ENCODE peak calls at places on chromosome 12, in six cellular contexts. One of them, this sample, is unnamed.
A peak's percentile ranks its signal among the peaks of the same experiment; 100 is the strongest.

GRCh38 chr12:112892821-112893220 is 13.9 kb upstream of the OAS1 start:
- DNase-seq in psoas muscle: no peak
- DNase-seq in mucosa of descending colon: no peak
- DNase-seq in cardiac muscle cell: peak; percentile 5
- DNase-seq in lung: no peak
- DNase-seq in lower lobe of right lung: no peak
- DNase-seq in this sample: no peak

GRCh38 chr12:112762753-112763152 is 28.8 kb upstream of the RPH3A start:
- DNase-seq in lower lobe of right lung: no peak
- DNase-seq in psoas muscle: no peak
- DNase-seq in cardiac muscle cell: no peak
- DNase-seq in mucosa of descending colon: no peak
- DNase-seq in lung: no peak
- DNase-seq in this sample: no peak

GRCh38 chr12:93292731-93293566 is 84.8 kb upstream of the NUDT4 start:
- DNase-seq in mucosa of descending colon: no peak
- DNase-seq in cardiac muscle cell: no peak
- DNase-seq in lung: no peak
- DNase-seq in psoas muscle: no peak
- DNase-seq in lower lobe of right lung: no peak
- DNase-seq in this sample: no peak

GRCh38 chr12:120007272-120007671 is 18.2 kb downstream of the BICDL1 start:
- DNase-seq in cardiac muscle cell: no peak
- DNase-seq in lower lobe of right lung: no peak
- DNase-seq in lung: no peak
- DNase-seq in mucosa of descending colon: no peak
- DNase-seq in psoas muscle: no peak
- DNase-seq in this sample: peak; percentile 49

GRCh38 chr12:64175254-64175945 is 46.7 kb downstream of the KICS2 start:
- DNase-seq in cardiac muscle cell: no peak
- DNase-seq in lower lobe of right lung: no peak
- DNase-seq in mucosa of descending colon: no peak
- DNase-seq in lung: no peak
- DNase-seq in psoas muscle: no peak
- DNase-seq in this sample: no peak

GRCh38 chr12:47942327-47943230 is 20.8 kb upstream of the TMEM106C start:
- DNase-seq in lung: no peak
- DNase-seq in cardiac muscle cell: no peak
- DNase-seq in lower lobe of right lung: no peak
- DNase-seq in mucosa of descending colon: peak; percentile 58
- DNase-seq in psoas muscle: peak; percentile 58
- DNase-seq in this sample: peak; percentile 32

GRCh38 chr12:14256139-14256538 is 109.3 kb upstream of the ATF7IP start:
- DNase-seq in psoas muscle: no peak
- DNase-seq in cardiac muscle cell: no peak
- DNase-seq in lung: no peak
- DNase-seq in mucosa of descending colon: no peak
- DNase-seq in lower lobe of right lung: no peak
- DNase-seq in this sample: no peak

GRCh38 chr12:90183201-90183600 is 474.6 kb upstream of the ATP2B1 start:
- DNase-seq in cardiac muscle cell: no peak
- DNase-seq in lung: no peak
- DNase-seq in psoas muscle: no peak
- DNase-seq in mucosa of descending colon: no peak
- DNase-seq in lower lobe of right lung: no peak
- DNase-seq in this sample: no peak

GRCh38 chr12:66129934-66130266 is 650 bp downstream of the LLPH start:
- DNase-seq in lower lobe of right lung: no peak
- DNase-seq in cardiac muscle cell: no peak
- DNase-seq in psoas muscle: no peak
- DNase-seq in lung: no peak
- DNase-seq in mucosa of descending colon: no peak
- DNase-seq in this sample: no peak

GRCh38 chr12:19979584-19979983 is 388.8 kb upstream of the PDE3A start:
- DNase-seq in mucosa of descending colon: no peak
- DNase-seq in lower lobe of right lung: no peak
- DNase-seq in psoas muscle: no peak
- DNase-seq in lung: no peak
- DNase-seq in cardiac muscle cell: no peak
- DNase-seq in this sample: no peak

GRCh38 chr12:7292300-7292699 is 11.6 kb upstream of the ACSM4 start:
- DNase-seq in mucosa of descending colon: no peak
- DNase-seq in lower lobe of right lung: no peak
- DNase-seq in lung: no peak
- DNase-seq in cardiac muscle cell: no peak
- DNase-seq in psoas muscle: no peak
- DNase-seq in this sample: no peak
- H3K9me3 ChIP-seq in mucosa of descending colon: peaks cover 16% of the 10 kb centered on the region
- H3K9me3 ChIP-seq in lower lobe of right lung: no peaks in the 10 kb centered on the region
- H3K9me3 ChIP-seq in lung: peaks cover 2% of the 10 kb centered on the region
- H3K9me3 ChIP-seq in cardiac muscle cell: no peaks in the 10 kb centered on the region
- H3K9me3 ChIP-seq in psoas muscle: no peaks in the 10 kb centered on the region
- H3K9me3 ChIP-seq in this sample: no peaks in the 10 kb centered on the region

DNA sequence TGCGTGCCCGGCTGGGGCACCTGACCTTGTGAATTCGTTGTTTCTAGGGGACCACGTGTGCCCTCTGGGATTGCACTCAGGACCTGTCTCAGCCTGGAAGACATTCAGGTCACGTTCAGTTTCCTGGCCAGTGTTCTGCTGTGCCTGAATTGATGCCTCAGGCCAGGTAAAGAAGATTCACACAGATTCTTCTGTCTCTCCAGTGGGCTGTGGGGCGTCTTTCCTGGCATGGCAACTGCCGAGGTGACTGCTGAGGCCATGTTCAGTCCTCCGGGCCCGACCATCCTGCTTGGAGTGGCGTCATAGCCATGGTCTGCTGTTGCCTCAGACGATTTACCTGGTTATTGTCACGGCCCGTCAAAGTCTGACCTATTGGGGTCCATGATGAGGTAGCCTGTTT is 13.5 kb downstream of the ZNF605 start:
- DNase-seq in lung: no peak
- DNase-seq in cardiac muscle cell: no peak
- DNase-seq in lower lobe of right lung: no peak
- DNase-seq in psoas muscle: no peak
- DNase-seq in mucosa of descending colon: no peak
- DNase-seq in this sample: no peak
- H3K9me3 ChIP-seq in lung: peaks cover 65% of the 10 kb centered on the region
- H3K9me3 ChIP-seq in cardiac muscle cell: no peaks in the 10 kb centered on the region
- H3K9me3 ChIP-seq in lower lobe of right lung: peaks cover 87% of the 10 kb centered on the region
- H3K9me3 ChIP-seq in psoas muscle: peaks cover 71% of the 10 kb centered on the region
- H3K9me3 ChIP-seq in mucosa of descending colon: peaks cover 87% of the 10 kb centered on the region
- H3K9me3 ChIP-seq in this sample: peaks cover 9% of the 10 kb centered on the region

GRCh38 chr12:34223640-34224039 is 201.3 kb downstream of the ALG10 start:
- DNase-seq in psoas muscle: no peak
- DNase-seq in lung: no peak
- DNase-seq in lower lobe of right lung: no peak
- DNase-seq in mucosa of descending colon: no peak
- DNase-seq in cardiac muscle cell: no peak
- DNase-seq in this sample: no peak
- H3K9me3 ChIP-seq in psoas muscle: peaks cover 3% of the 10 kb centered on the region
- H3K9me3 ChIP-seq in lung: no peaks in the 10 kb centered on the region
- H3K9me3 ChIP-seq in lower lobe of right lung: no peaks in the 10 kb centered on the region
- H3K9me3 ChIP-seq in mucosa of descending colon: peaks cover 17% of the 10 kb centered on the region
- H3K9me3 ChIP-seq in cardiac muscle cell: no peaks in the 10 kb centered on the region
- H3K9me3 ChIP-seq in this sample: no peaks in the 10 kb centered on the region

GRCh38 chr12:37543131-37543965 is 773.2 kb upstream of the ALG10B start:
- DNase-seq in cardiac muscle cell: no peak
- DNase-seq in lower lobe of right lung: no peak
- DNase-seq in psoas muscle: no peak
- DNase-seq in mucosa of descending colon: no peak
- DNase-seq in lung: no peak
- DNase-seq in this sample: no peak
- H3K9me3 ChIP-seq in cardiac muscle cell: no peaks in the 10 kb centered on the region
- H3K9me3 ChIP-seq in lower lobe of right lung: no peaks in the 10 kb centered on the region
- H3K9me3 ChIP-seq in psoas muscle: no peaks in the 10 kb centered on the region
- H3K9me3 ChIP-seq in mucosa of descending colon: peaks cover 53% of the 10 kb centered on the region
- H3K9me3 ChIP-seq in lung: peaks cover 37% of the 10 kb centered on the region
- H3K9me3 ChIP-seq in this sample: no peaks in the 10 kb centered on the region

GRCh38 chr12:132899033-132899432 is 11.6 kb upstream of the CHFR start:
- DNase-seq in lung: no peak
- DNase-seq in cardiac muscle cell: no peak
- DNase-seq in lower lobe of right lung: no peak
- DNase-seq in psoas muscle: no peak
- DNase-seq in mucosa of descending colon: no peak
- DNase-seq in this sample: no peak
- H3K9me3 ChIP-seq in lung: peaks cover 2% of the 10 kb centered on the region
- H3K9me3 ChIP-seq in cardiac muscle cell: no peaks in the 10 kb centered on the region
- H3K9me3 ChIP-seq in lower lobe of right lung: no peaks in the 10 kb centered on the region
- H3K9me3 ChIP-seq in psoas muscle: peaks cover 6% of the 10 kb centered on the region
- H3K9me3 ChIP-seq in mucosa of descending colon: no peaks in the 10 kb centered on the region
- H3K9me3 ChIP-seq in this sample: no peaks in the 10 kb centered on the region

This sample was measured in T-helper 17 cell.